ENCODE peak calls at places on chromosomes 12 and 14, in nine cellular contexts. D is HuH-7; P is CD8-positive, alpha-beta T cell; Y is tibial artery; T is RCC 7860; M is NCI-H524; B is fibroblast of mammary gland; A is AG08396; N is ACHN. R is an unnamed sample.

GRCh38 chr12:105214141-105214540 is 21.8 kb downstream of the APPL2 start:
- DNase-seq in P (no peak), N (no peak), D (no peak), T (peak), Y (no peak), B (no peak), A (no peak), M (no peak), R (peak)

GRCh38 chr12:54222609-54223008 is 33.8 kb upstream of the SMUG1 start:
- DNase-seq in B (peak), Y (no peak), T (peak), P (no peak), M (no peak), D (no peak), N (peak), A (peak), R (peak)

GRCh38 chr12:3945671-3946070 is 72.5 kb upstream of the PARP11 start:
- DNase-seq in Y (no peak), M (no peak), A (no peak), N (no peak), T (no peak), B (no peak), D (no peak), P (no peak), R (no peak)

GRCh38 chr14:29039171-29039570 is 272.6 kb downstream of the FOXG1 start:
- DNase-seq in N (no peak), B (peak), A (peak), M (no peak), P (no peak), D (no peak), Y (no peak), T (no peak), R (no peak)

GRCh38 chr14:60977848-60978247 is 3.0 kb downstream of the TRMT5 start:
- DNase-seq in T (no peak), M (no peak), A (no peak), D (no peak), P (no peak), Y (no peak), N (no peak), B (no peak), R (no peak)

GRCh38 chr14:54901380-54902142 is 1.1 kb downstream of the GCH1 start:
- DNase-seq in Y (peak), N (peak), A (no peak), M (peak), D (no peak), B (no peak), P (peak), T (no peak), R (no peak)

GRCh38 chr12:77189463-77189862 is 124.1 kb upstream of the E2F7 start:
- DNase-seq in N (peak), P (no peak), M (peak), B (peak), D (no peak), Y (no peak), T (peak), A (peak), R (no peak)

GRCh38 chr14:102225936-102226335 is 79.0 kb downstream of the MOK start:
- DNase-seq in T (no peak), M (peak), Y (no peak), D (no peak), P (no peak), A (no peak), B (no peak), N (no peak), R (no peak)

GRCh38 chr12:130813436-130813835 is 25.6 kb downstream of the STX2 start:
- DNase-seq in P (no peak), N (no peak), A (no peak), Y (no peak), B (no peak), M (no peak), T (no peak), D (no peak), R (no peak)

GRCh38 chr12:4307593-4308333 is 13.2 kb upstream of the TIGAR start:
- DNase-seq in Y (peak), D (peak), T (peak), P (no peak), N (peak), M (peak), A (peak), B (peak), R (peak)